ENCODE peak calls at places on chromosomes 2 and 18, in eight cellular contexts. Y is ELR; A is tibial artery; U is small intestine; Z is HS-5; P is RWPE1; X is naive thymus-derived CD8-positive, alpha-beta T cell; H is activated CD4-positive, alpha-beta T cell treated with anti-CD3 and anti-CD28 coated beads, Interleukin-2, amount 50 U/mL, for 24 hours. L is an unnamed sample.

GRCh38 chr18:34595673-34596072 is 114.4 kb upstream of the DTNA start:
- DNase-seq in Y (peak), A (no peak), U (peak), Z (no peak), P (no peak), X (no peak), H (no peak), L (peak)

GRCh38 chr18:29430416-29430815 is 1253.5 kb upstream of the CDH2 start:
- DNase-seq in Y (peak), A (no peak), U (no peak), Z (no peak), P (no peak), X (no peak), H (no peak), L (no peak)

GRCh38 chr18:13973061-13973460 is 57.7 kb upstream of the MC2R start:
- DNase-seq in Y (no peak), A (no peak), U (no peak), Z (no peak), P (no peak), X (no peak), H (no peak), L (no peak)

GRCh38 chr2:3459185-3460015 is 59.9 kb downstream of the ADI1 start:
- DNase-seq in Y (no peak), A (no peak), U (no peak), Z (no peak), P (no peak), X (no peak), H (no peak), L (no peak)

GRCh38 chr2:188852752-188853151 is 121.4 kb upstream of the COL3A1 start:
- DNase-seq in Y (no peak), A (no peak), U (no peak), Z (peak), P (no peak), X (no peak), H (no peak), L (peak)

GRCh38 chr2:160205511-160205910 is 5.4 kb upstream of the ITGB6 start:
- DNase-seq in Y (peak), A (peak), U (peak), Z (peak), P (peak), X (no peak), H (no peak), L (peak)

GRCh38 chr2:117949800-117950199 is 64.1 kb downstream of the CCDC93 start:
- DNase-seq in Y (no peak), A (no peak), U (no peak), Z (no peak), P (no peak), X (no peak), H (no peak), L (no peak)

GRCh38 chr18:75854174-75854573 is 426.7 kb upstream of the SMIM21 start:
- DNase-seq in Y (no peak), A (no peak), U (no peak), Z (no peak), P (no peak), X (no peak), H (no peak), L (peak)

GRCh38 chr2:134679740-134680139 is 39.1 kb downstream of the TMEM163 start:
- DNase-seq in Y (no peak), A (no peak), U (peak), Z (no peak), P (no peak), X (no peak), H (no peak), L (no peak)

GRCh38 chr2:171347591-171348032 is 86.2 kb downstream of the METTL8 start:
- DNase-seq in Y (peak), A (no peak), U (no peak), Z (peak), P (no peak), X (no peak), H (no peak), L (peak)

GRCh38 chr2:162475661-162476060 is 131.7 kb downstream of the GCA start:
- DNase-seq in Y (peak), A (no peak), U (no peak), Z (no peak), P (peak), X (no peak), H (no peak), L (no peak)

GRCh38 chr18:80074183-80074582 is 34.9 kb upstream of the ADNP2 start:
- DNase-seq in Y (no peak), A (no peak), U (no peak), Z (no peak), P (no peak), X (no peak), H (no peak), L (no peak)

GRCh38 chr18:2617974-2618373 is 37.6 kb upstream of the SMCHD1 start:
- DNase-seq in Y (peak), A (no peak), U (no peak), Z (no peak), P (no peak), X (no peak), H (no peak), L (peak)

GRCh38 chr2:8558096-8558495 is 123.8 kb upstream of the ID2 start:
- DNase-seq in Y (no peak), A (no peak), U (no peak), Z (no peak), P (no peak), X (no peak), H (no peak), L (no peak)

GRCh38 chr18:70499218-70499691 is 210.4 kb downstream of the SOCS6 start:
- DNase-seq in Y (no peak), A (no peak), U (no peak), Z (no peak), P (no peak), X (no peak), H (no peak), L (no peak)

GRCh38 chr2:209426432-209426831 is 2.6 kb downstream of the MAP2 start:
- DNase-seq in Y (no peak), A (no peak), U (no peak), Z (no peak), P (peak), X (no peak), H (no peak), L (peak)

GRCh38 chr2:120780402-120780801 is 44.7 kb downstream of the GLI2 start:
- DNase-seq in Y (no peak), A (no peak), U (no peak), Z (no peak), P (no peak), X (no peak), H (no peak), L (peak)

GRCh38 chr2:127199223-127199622 is 20.9 kb downstream of the CYP27C1 start:
- DNase-seq in Y (no peak), A (no peak), U (no peak), Z (no peak), P (no peak), X (no peak), H (no peak), L (no peak)

GRCh38 chr2:239147376-239147775 is 253.4 kb downstream of the HDAC4 start:
- DNase-seq in Y (no peak), A (peak), U (no peak), Z (no peak), P (no peak), X (no peak), H (no peak), L (no peak)

GRCh38 chr2:119126650-119127049 is 31.9 kb downstream of the C1QL2 start:
- DNase-seq in Y (peak), A (no peak), U (peak), Z (no peak), P (peak), X (peak), H (no peak), L (peak)

GRCh38 chr2:65654496-65654895 is 222.1 kb upstream of the SPRED2 start:
- DNase-seq in Y (no peak), A (no peak), U (no peak), Z (no peak), P (no peak), X (no peak), H (no peak), L (no peak)

GRCh38 chr2:231412616-231412963 is 17.1 kb downstream of the B3GNT7 start:
- DNase-seq in Y (no peak), A (no peak), U (no peak), Z (no peak), P (no peak), X (no peak), H (no peak), L (no peak)

GRCh38 chr2:81087646-81088045 is 783.1 kb upstream of the LRRTM1 start:
- DNase-seq in Y (peak), A (no peak), U (no peak), Z (peak), P (no peak), X (no peak), H (no peak), L (no peak)

GRCh38 chr2:132560562-132560961 is 109.4 kb downstream of the LYPD1 start:
- DNase-seq in Y (no peak), A (no peak), U (no peak), Z (no peak), P (no peak), X (no peak), H (no peak), L (no peak)

GRCh38 chr2:6412533-6413085 is 453.1 kb downstream of the CMPK2 start:
- DNase-seq in Y (no peak), A (no peak), U (no peak), Z (no peak), P (no peak), X (no peak), H (no peak), L (no peak)

GRCh38 chr2:214731008-214731407 is 78.5 kb downstream of the BARD1 start:
- DNase-seq in Y (no peak), A (no peak), U (no peak), Z (no peak), P (no peak), X (no peak), H (no peak), L (no peak)

GRCh38 chr2:40625849-40626248 is 174.0 kb upstream of the SLC8A1 start:
- DNase-seq in Y (peak), A (no peak), U (no peak), Z (peak), P (peak), X (no peak), H (no peak), L (peak)

GRCh38 chr2:7025098-7025497 is 107.9 kb downstream of the RNF144A start:
- DNase-seq in Y (no peak), A (no peak), U (no peak), Z (no peak), P (no peak), X (no peak), H (no peak), L (no peak)

GRCh38 chr2:182416191-182416590 is 10.6 kb downstream of the PDE1A start:
- DNase-seq in Y (no peak), A (no peak), U (no peak), Z (no peak), P (no peak), X (no peak), H (no peak), L (no peak)